ENCODE peak calls at places on chromosome X, in nine cellular contexts. F, Q, R, H, C, X, D, Y and O are unnamed samples.

GRCh38 chrX:72554448-72555140 is 18.0 kb downstream of the HDAC8 start:
- DNase-seq in H (peak; percentile 29), X (no peak), D (peak; percentile 8), Y (no peak), Q (peak; percentile 1), C (peak; percentile 77), F (peak; percentile 37), R (peak; percentile 27), O (peak; percentile 67)

GRCh38 chrX:28177202-28177601 is 196.0 kb upstream of the DCAF8L1 start:
- DNase-seq in X (no peak), C (no peak), D (no peak), F (peak; percentile 57), Y (no peak), R (peak; percentile 74), Q (peak; percentile 0), H (no peak), O (no peak)

GRCh38 chrX:124641737-124642491 is 295.6 kb downstream of the SH2D1A start:
- DNase-seq in D (no peak), X (no peak), C (no peak), R (no peak), H (no peak), Y (no peak), F (no peak), Q (peak; percentile 0), O (no peak)

GRCh38 chrX:119692241-119693031 is 532 bp downstream of the SEPTIN6 start:
- DNase-seq in R (peak; percentile 47), H (peak; percentile 17), Y (no peak), C (peak; percentile 67), X (peak; percentile 27), Q (peak; percentile 67), D (peak; percentile 24), F (peak; percentile 36), O (peak; percentile 72)

GRCh38 chrX:150155396-150156048 is 207.6 kb upstream of the MAMLD1 start:
- DNase-seq in R (peak; percentile 4), C (peak; percentile 82), H (peak; percentile 40), D (peak; percentile 24), F (peak; percentile 63), X (peak; percentile 57), Q (no peak), Y (no peak), O (no peak)

GRCh38 chrX:151458824-151459223 is 61.8 kb downstream of the VMA21 start:
- DNase-seq in F (no peak), Y (no peak), C (no peak), H (peak; percentile 78), X (peak; percentile 78), D (no peak), Q (no peak), R (no peak), O (no peak)

GRCh38 chrX:56726609-56727008 is 2.4 kb upstream of the NBDY start:
- DNase-seq in C (peak; percentile 4), Y (no peak), F (peak; percentile 56), D (no peak), H (peak; percentile 27), Q (peak; percentile 62), R (peak; percentile 46), X (peak; percentile 51), O (no peak)

GRCh38 chrX:111483140-111483539 is 28.3 kb upstream of the SERTM2 start:
- DNase-seq in R (no peak), Q (no peak), F (no peak), H (no peak), D (no peak), Y (no peak), X (no peak), C (no peak), O (no peak)

GRCh38 chrX:23784487-23785301 is 1.7 kb downstream of the SAT1 start:
- DNase-seq in X (peak; percentile 83), F (peak; percentile 71), C (no peak), R (no peak), H (peak; percentile 20), Q (peak; percentile 63), Y (no peak), D (no peak), O (no peak)

GRCh38 chrX:70336767-70337166 is 46.9 kb downstream of the KIF4A start:
- DNase-seq in R (no peak), X (no peak), H (no peak), D (no peak), C (no peak), Y (no peak), Q (no peak), F (no peak), O (no peak)

DNA sequence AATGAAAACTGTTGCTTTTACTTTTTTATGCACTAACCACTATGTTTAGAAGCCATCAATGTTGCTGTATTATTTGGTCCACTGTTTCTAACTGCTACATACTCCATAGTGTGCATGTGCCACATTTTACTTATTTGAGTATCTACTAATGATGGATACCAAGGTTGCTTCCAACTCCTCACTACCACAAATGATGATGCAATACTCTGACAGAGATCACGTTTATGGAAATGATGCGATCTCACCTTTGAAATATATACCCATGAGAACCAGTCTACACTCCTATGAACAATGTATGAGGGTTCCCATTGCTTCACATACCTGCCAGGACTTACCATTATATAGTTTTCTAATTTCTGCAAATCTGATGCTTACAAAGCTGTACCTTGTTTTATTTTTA is 44.2 kb downstream of the HUWE1 start:
- DNase-seq in F (no peak), Q (no peak), C (no peak), R (no peak), D (no peak), Y (no peak), H (no peak), X (no peak), O (no peak)
- H3K36me3 ChIP-seq in F (peaks cover 74% of the 10 kb centered on the region), Q (peaks cover 98% of the 10 kb centered on the region), C (peaks cover 21% of the 10 kb centered on the region), R (peaks cover 47% of the 10 kb centered on the region), D (peaks cover 99% of the 10 kb centered on the region), Y (peaks cover 5% of the 10 kb centered on the region), H (peaks cover 13% of the 10 kb centered on the region), X (no peaks in the 10 kb centered on the region), O (peaks cover 44% of the 10 kb centered on the region)

DNA sequence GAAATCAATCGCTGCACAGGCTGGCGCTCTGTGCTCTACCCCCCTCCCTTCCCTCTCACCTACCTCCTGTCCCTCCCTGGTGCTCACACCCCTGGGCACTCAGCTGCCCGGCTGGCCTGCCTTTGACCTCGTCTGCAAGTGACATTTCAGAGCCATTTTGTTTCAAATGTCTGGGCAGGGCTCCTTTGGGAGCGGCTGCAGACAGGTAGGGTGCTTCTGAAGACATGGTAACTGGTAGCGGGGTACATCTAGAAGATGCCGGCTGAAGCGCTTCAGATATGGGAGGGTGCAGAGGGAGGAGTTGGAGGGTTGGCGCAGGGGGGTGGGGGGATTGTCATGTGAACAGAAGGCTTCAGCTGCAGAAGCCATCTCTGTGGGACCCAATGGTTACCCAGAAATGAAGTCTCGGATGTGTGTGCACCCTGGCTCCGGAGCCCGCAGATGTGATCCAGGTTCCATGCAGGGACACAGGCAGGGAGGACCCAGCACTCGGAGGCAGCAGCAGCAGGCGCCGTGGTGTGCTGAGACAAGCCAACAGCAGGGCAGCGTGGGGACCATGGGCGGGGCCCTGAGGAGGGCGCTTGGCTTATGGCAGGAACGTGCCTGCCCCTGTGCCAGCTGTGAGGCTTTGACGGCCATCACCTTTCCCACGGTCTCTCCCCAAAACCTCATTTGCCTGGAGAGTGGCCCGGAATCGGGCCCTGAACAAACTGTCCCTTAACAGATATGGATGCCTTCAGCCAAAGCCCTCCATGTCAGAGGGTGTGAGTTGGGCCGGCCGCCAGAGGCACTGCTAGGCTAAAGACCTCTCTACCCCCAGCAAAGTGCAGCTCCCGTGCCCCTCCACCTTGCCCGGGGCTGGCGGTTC is 7.6 kb upstream of the DUSP9 start:
- DNase-seq in D (no peak), H (no peak), Y (no peak), X (no peak), F (no peak), R (no peak), C (no peak), Q (no peak), O (no peak)
- H3K27ac ChIP-seq in D (no peak overlapping the region), H (no peak overlapping the region), Y (no peak overlapping the region), X (no peak overlapping the region), F (no peak overlapping the region), R (no peak overlapping the region), C (no peak overlapping the region), Q (no peak overlapping the region), O (no peak overlapping the region)

DNA sequence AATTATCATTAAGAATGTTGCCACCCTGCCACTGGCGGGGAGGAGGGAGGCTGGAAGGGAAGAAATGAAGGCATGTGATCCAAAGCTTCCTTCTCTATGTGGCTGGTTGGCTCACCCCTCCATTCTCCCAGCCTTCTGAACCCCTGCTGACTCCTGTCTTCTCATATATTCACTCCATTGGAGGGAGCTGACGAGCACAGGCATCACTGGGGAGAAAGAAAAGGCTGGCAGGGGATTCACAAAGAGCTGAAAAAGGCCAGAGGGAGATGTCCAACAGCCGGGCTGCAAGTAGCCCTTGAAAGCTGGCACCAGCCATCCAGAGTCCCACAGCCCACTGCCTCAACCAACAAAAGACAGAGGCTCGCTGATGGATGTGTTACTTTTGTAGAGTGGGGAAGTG is 495.5 kb downstream of the BCOR start:
- DNase-seq in C (peak; percentile 21), H (no peak), R (no peak), D (no peak), Q (no peak), X (no peak), F (no peak), Y (no peak), O (no peak)
- H3K4me3 ChIP-seq in C (no peak overlapping the region), H (no peak overlapping the region), R (no peak overlapping the region), D (no peak overlapping the region), Q (no peak overlapping the region), X (no peak overlapping the region), F (no peak overlapping the region), Y (no peak overlapping the region), O (no peak overlapping the region)

DNA sequence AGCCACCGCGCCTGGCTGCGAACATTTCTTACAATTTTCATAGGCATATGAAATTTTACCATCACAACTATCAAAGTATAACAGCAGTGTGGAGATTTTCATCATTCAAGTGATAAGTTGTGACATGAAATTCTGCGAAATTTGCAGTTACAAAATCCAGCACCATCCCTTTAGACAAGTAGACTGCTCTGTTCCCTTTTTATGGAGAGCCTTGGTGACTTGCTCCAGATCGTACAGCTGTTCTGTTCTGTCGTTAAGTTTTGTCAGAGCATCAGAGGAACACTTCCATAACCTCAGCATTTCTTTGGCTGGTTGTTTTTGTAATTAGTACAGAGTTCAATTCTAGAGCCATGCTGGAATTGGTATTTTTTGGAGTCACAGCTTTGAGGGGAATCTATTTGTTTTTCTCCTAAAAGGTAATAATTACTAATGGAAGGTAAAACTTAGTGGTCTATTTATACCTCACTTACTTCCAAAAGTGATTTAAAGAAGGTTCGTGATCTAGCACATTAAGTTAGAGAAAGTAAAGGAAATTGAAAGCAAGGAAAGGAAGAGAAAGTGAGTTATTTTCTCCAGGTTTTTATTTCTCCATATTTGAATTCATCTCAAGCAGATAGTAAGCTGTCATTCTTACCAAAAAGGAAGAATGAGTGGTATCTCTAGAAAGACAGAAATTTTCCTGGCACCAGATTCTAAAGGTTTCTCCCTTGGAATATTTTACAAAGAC is 22.1 kb downstream of the ZRSR2 start:
- DNase-seq in H (no peak), D (no peak), R (no peak), Y (no peak), Q (no peak), F (no peak), X (no peak), C (no peak), O (no peak)
- H3K36me3 ChIP-seq in H (peaks cover 46% of the 10 kb centered on the region), D (peaks cover 73% of the 10 kb centered on the region), R (peaks cover 7% of the 10 kb centered on the region), Y (peaks cover 19% of the 10 kb centered on the region), Q (peaks cover 65% of the 10 kb centered on the region), F (peaks cover 10% of the 10 kb centered on the region), X (no peaks in the 10 kb centered on the region), C (peaks cover 34% of the 10 kb centered on the region), O (peaks cover 87% of the 10 kb centered on the region)